ENCODE peak calls at places on chromosomes 2 and 18, in seven cellular contexts. F is heart left ventricle; T is effector memory CD4-positive, alpha-beta T cell; L is gastrocnemius medialis; D is naive thymus-derived CD4-positive, alpha-beta T cell; M is PC-9; Z is endothelial cell of umbilical vein. R is an unnamed sample.
A peak's percentile ranks its signal among the peaks of the same experiment; 100 is the strongest.

GRCh38 chr18:45569566-45569965 is 45.7 kb upstream of the SLC14A2 start:
- DNase-seq in T (no peak), F (peak; percentile 41), L (no peak), M (no peak), Z (no peak), D (no peak), R (no peak)

GRCh38 chr2:141341444-141341843 is 789.4 kb downstream of the LRP1B start:
- DNase-seq in M (no peak), Z (peak; percentile 74), L (no peak), D (no peak), T (no peak), F (no peak), R (no peak)

GRCh38 chr2:102606353-102606752 is 13.0 kb upstream of the SLC9A2 start:
- DNase-seq in Z (no peak), M (peak; percentile 78), T (no peak), F (no peak), D (no peak), L (peak; percentile 23), R (no peak)

GRCh38 chr18:77000527-77000926 is 132.1 kb downstream of the MBP start:
- DNase-seq in L (peak; percentile 56), Z (peak; percentile 46), F (peak; percentile 64), D (no peak), T (peak; percentile 13), M (no peak), R (peak; percentile 66)

GRCh38 chr2:9145109-9145751 is 61.4 kb upstream of the ASAP2 start:
- DNase-seq in Z (no peak), D (no peak), T (no peak), L (peak; percentile 49), F (no peak), M (peak; percentile 58), R (no peak)

GRCh38 chr2:120619579-120619978 is 116.1 kb upstream of the GLI2 start:
- DNase-seq in Z (no peak), D (no peak), F (no peak), M (no peak), T (no peak), L (no peak), R (no peak)

GRCh38 chr2:233062447-233062842 is 2.3 kb downstream of the INPP5D start:
- DNase-seq in M (no peak), Z (no peak), D (no peak), F (no peak), L (no peak), T (no peak), R (no peak)

GRCh38 chr2:9803023-9803805 is 40.1 kb upstream of the TAF1B start:
- DNase-seq in T (no peak), F (no peak), D (no peak), M (peak; percentile 78), L (no peak), Z (no peak), R (peak; percentile 81)

GRCh38 chr18:44592639-44593038 is 88.0 kb upstream of the SETBP1 start:
- DNase-seq in M (no peak), T (no peak), Z (no peak), D (no peak), F (no peak), L (no peak), R (no peak)

GRCh38 chr2:164538250-164538866 is 82.9 kb downstream of the GRB14 start:
- DNase-seq in L (no peak), T (no peak), M (peak; percentile 41), D (no peak), F (no peak), Z (peak; percentile 56), R (no peak)

GRCh38 chr2:156695020-156695419 is 258.8 kb downstream of the GPD2 start:
- DNase-seq in D (no peak), M (no peak), F (no peak), T (no peak), L (no peak), Z (no peak), R (no peak)

GRCh38 chr2:134392689-134393476 is 139.0 kb downstream of the MGAT5 start:
- DNase-seq in T (no peak), D (no peak), Z (no peak), M (no peak), L (no peak), F (peak; percentile 41), R (no peak)

GRCh38 chr2:80073134-80073561 is 231.4 kb downstream of the LRRTM1 start:
- DNase-seq in D (no peak), M (no peak), T (no peak), L (no peak), F (no peak), Z (peak; percentile 16), R (no peak)

GRCh38 chr2:163692611-163693482 is 43.0 kb downstream of the FIGN start:
- DNase-seq in Z (no peak), M (no peak), L (no peak), T (no peak), F (no peak), D (no peak), R (no peak)

GRCh38 chr18:59123588-59124369 is 15.9 kb upstream of the SEC11C start:
- DNase-seq in D (no peak), F (no peak), Z (no peak), M (peak; percentile 34), L (no peak), T (no peak), R (no peak)

GRCh38 chr2:1709335-1709605 is 35.0 kb downstream of the PXDN start:
- DNase-seq in T (no peak), Z (no peak), D (no peak), M (no peak), L (no peak), F (no peak), R (no peak)

GRCh38 chr2:1709970-1710560 is 34.2 kb downstream of the PXDN start:
- DNase-seq in Z (no peak), T (no peak), F (no peak), M (no peak), L (no peak), D (no peak), R (no peak)

GRCh38 chr2:1705557-1706076 is 38.7 kb downstream of the PXDN start:
- DNase-seq in M (no peak), D (no peak), Z (no peak), L (no peak), T (no peak), F (no peak), R (no peak)

GRCh38 chr2:1707771-1708351 is 36.5 kb downstream of the PXDN start:
- DNase-seq in M (no peak), L (peak; percentile 32), F (peak; percentile 87), D (no peak), Z (peak; percentile 92), T (no peak), R (peak; percentile 63)

GRCh38 chr2:1708476-1709334 is 35.6 kb downstream of the PXDN start:
- DNase-seq in F (no peak), M (no peak), T (no peak), L (no peak), D (no peak), Z (no peak), R (no peak)
- H3K4me1 ChIP-seq in F (peaks cover 35% of the 10 kb centered on the region), M (no peaks in the 10 kb centered on the region), T (no peaks in the 10 kb centered on the region), L (peaks cover 25% of the 10 kb centered on the region), D (no peaks in the 10 kb centered on the region), Z (peaks cover 18% of the 10 kb centered on the region), R (peaks cover 15% of the 10 kb centered on the region)

GRCh38 chr2:6973895-6974545 is 56.8 kb downstream of the RNF144A start:
- DNase-seq in Z (no peak), T (no peak), F (no peak), L (no peak), M (peak; percentile 89), D (no peak), R (no peak)

GRCh38 chr2:6978991-6979390 is 61.8 kb downstream of the RNF144A start:
- DNase-seq in Z (no peak), L (no peak), T (no peak), M (no peak), D (no peak), F (no peak), R (no peak)

GRCh38 chr2:6977786-6978185 is 60.6 kb downstream of the RNF144A start:
- DNase-seq in F (no peak), L (no peak), Z (no peak), D (no peak), M (no peak), T (no peak), R (no peak)

GRCh38 chr2:6977095-6977777 is 60.0 kb downstream of the RNF144A start:
- DNase-seq in F (peak; percentile 68), M (peak; percentile 53), Z (peak; percentile 47), T (no peak), D (no peak), L (peak; percentile 68), R (peak; percentile 54)

GRCh38 chr2:6975988-6976387 is 58.8 kb downstream of the RNF144A start:
- DNase-seq in Z (peak; percentile 91), M (peak; percentile 75), D (no peak), L (no peak), F (no peak), T (no peak), R (no peak)
- H3K4me1 ChIP-seq in Z (peaks cover 19% of the 10 kb centered on the region), M (peaks cover 41% of the 10 kb centered on the region), D (no peaks in the 10 kb centered on the region), L (peaks cover 30% of the 10 kb centered on the region), F (peaks cover 24% of the 10 kb centered on the region), T (no peaks in the 10 kb centered on the region), R (peaks cover 11% of the 10 kb centered on the region)

GRCh38 chr2:47063159-47063930 is 91.8 kb downstream of the STPG4 start:
- DNase-seq in Z (no peak), T (no peak), F (no peak), L (no peak), M (no peak), D (no peak), R (no peak)
- H3K4me1 ChIP-seq in Z (peaks cover 15% of the 10 kb centered on the region), T (no peaks in the 10 kb centered on the region), F (peaks cover 70% of the 10 kb centered on the region), L (peaks cover 61% of the 10 kb centered on the region), M (peaks cover 42% of the 10 kb centered on the region), D (no peaks in the 10 kb centered on the region), R (peaks cover 25% of the 10 kb centered on the region)

GRCh38 chr18:23155537-23155936 is 20.3 kb downstream of the CABLES1 start:
- DNase-seq in T (no peak), Z (no peak), L (no peak), F (no peak), M (peak; percentile 34), D (no peak), R (no peak)
- H3K4me1 ChIP-seq in T (no peaks in the 10 kb centered on the region), Z (no peaks in the 10 kb centered on the region), L (peaks cover 6% of the 10 kb centered on the region), F (no peaks in the 10 kb centered on the region), M (peaks cover 13% of the 10 kb centered on the region), D (no peaks in the 10 kb centered on the region), R (no peaks in the 10 kb centered on the region)

GRCh38 chr2:108565778-108566375 is 31.6 kb downstream of the LIMS1 start:
- DNase-seq in D (no peak), T (no peak), L (no peak), Z (no peak), F (no peak), M (no peak), R (no peak)

GRCh38 chr2:108571262-108571661 is 37.0 kb downstream of the LIMS1 start:
- DNase-seq in D (no peak), F (no peak), L (no peak), Z (no peak), M (no peak), T (no peak), R (no peak)

GRCh38 chr2:108574332-108574731 is 40.1 kb downstream of the LIMS1 start:
- DNase-seq in Z (no peak), L (no peak), F (no peak), D (no peak), M (no peak), T (no peak), R (no peak)

GRCh38 chr2:108573070-108573469 is 38.8 kb downstream of the LIMS1 start:
- DNase-seq in F (no peak), M (no peak), L (no peak), Z (no peak), T (no peak), D (no peak), R (no peak)

GRCh38 chr2:108570416-108570815 is 36.1 kb downstream of the LIMS1 start:
- DNase-seq in Z (no peak), D (no peak), F (no peak), M (no peak), L (no peak), T (no peak), R (no peak)
- H3K4me1 ChIP-seq in Z (peaks cover 13% of the 10 kb centered on the region), D (no peaks in the 10 kb centered on the region), F (peaks cover 50% of the 10 kb centered on the region), M (peaks cover 6% of the 10 kb centered on the region), L (peaks cover 68% of the 10 kb centered on the region), T (no peaks in the 10 kb centered on the region), R (no peaks in the 10 kb centered on the region)